ENCODE peak calls at places on chromosomes 12 and 14, in seven cellular contexts. S is stomach; Y is left lung; X is brain microvascular endothelial cell; I is right lobe of liver; U is K562; J is CD8-positive, alpha-beta memory T cell. Q is an unnamed sample.

GRCh38 chr12:50050410-50051280 is 6.8 kb upstream of the ASIC1 start:
- DNase-seq in S (peak; percentile 69), Y (peak; percentile 76), X (no peak), I (peak; percentile 48), U (peak; percentile 99), J (no peak), Q (peak; percentile 49)

GRCh38 chr14:71694888-71695505 is 237.2 kb upstream of the RGS6 start:
- DNase-seq in S (no peak), Y (no peak), X (no peak), I (no peak), U (no peak), J (no peak), Q (no peak)

GRCh38 chr12:108724054-108724889 is 7.0 kb downstream of the CORO1C start:
- DNase-seq in S (no peak), Y (peak; percentile 52), X (peak; percentile 76), I (no peak), U (no peak), J (no peak), Q (peak; percentile 55)

GRCh38 chr12:94204647-94205247 is 56.4 kb downstream of the PLXNC1 start:
- DNase-seq in S (no peak), Y (no peak), X (no peak), I (no peak), U (no peak), J (no peak), Q (no peak)

GRCh38 chr14:58104808-58105207 is 47.2 kb downstream of the ARMH4 start:
- DNase-seq in S (no peak), Y (no peak), X (peak; percentile 16), I (no peak), U (no peak), J (no peak), Q (no peak)

GRCh38 chr12:117114784-117115183 is 15.6 kb upstream of the TESC start:
- DNase-seq in S (peak; percentile 74), Y (no peak), X (no peak), I (no peak), U (no peak), J (no peak), Q (peak; percentile 28)

GRCh38 chr12:64531665-64532334 is 78.5 kb upstream of the RASSF3 start:
- DNase-seq in S (no peak), Y (no peak), X (no peak), I (no peak), U (no peak), J (no peak), Q (no peak)

GRCh38 chr12:30219047-30219446 is 435.3 kb upstream of the TMTC1 start:
- DNase-seq in S (no peak), Y (no peak), X (peak; percentile 64), I (no peak), U (no peak), J (no peak), Q (no peak)

GRCh38 chr14:74922752-74923401 is at the start of gene RPS6KL1:
- DNase-seq in S (peak; percentile 81), Y (peak; percentile 75), X (peak; percentile 67), I (peak; percentile 83), U (peak; percentile 97), J (peak; percentile 68), Q (peak; percentile 85)

GRCh38 chr14:86462193-86462592 is 932.2 kb downstream of the FLRT2 start:
- DNase-seq in S (no peak), Y (no peak), X (peak; percentile 2), I (no peak), U (no peak), J (no peak), Q (peak; percentile 3)

GRCh38 chr12:26122681-26123481 is 2.0 kb downstream of the BHLHE41 start:
- DNase-seq in S (peak; percentile 55), Y (peak; percentile 67), X (peak; percentile 74), I (peak; percentile 45), U (peak; percentile 26), J (no peak), Q (peak; percentile 66)

GRCh38 chr14:74697543-74697942 is 15.3 kb downstream of the AREL1 start:
- DNase-seq in S (no peak), Y (peak; percentile 46), X (peak; percentile 52), I (no peak), U (no peak), J (no peak), Q (no peak)

GRCh38 chr12:119613319-119613936 is 19.9 kb downstream of the TMEM233 start:
- DNase-seq in S (peak; percentile 35), Y (peak; percentile 49), X (peak; percentile 5), I (no peak), U (no peak), J (no peak), Q (no peak)

GRCh38 chr14:30355431-30355913 is 203.5 kb upstream of the G2E3 start:
- DNase-seq in S (no peak), Y (no peak), X (no peak), I (no peak), U (no peak), J (no peak), Q (no peak)

GRCh38 chr12:50017047-50017446 is 8.2 kb downstream of the RACGAP1 start:
- DNase-seq in S (peak; percentile 51), Y (peak; percentile 78), X (peak; percentile 86), I (no peak), U (no peak), J (no peak), Q (peak; percentile 17)

DNA sequence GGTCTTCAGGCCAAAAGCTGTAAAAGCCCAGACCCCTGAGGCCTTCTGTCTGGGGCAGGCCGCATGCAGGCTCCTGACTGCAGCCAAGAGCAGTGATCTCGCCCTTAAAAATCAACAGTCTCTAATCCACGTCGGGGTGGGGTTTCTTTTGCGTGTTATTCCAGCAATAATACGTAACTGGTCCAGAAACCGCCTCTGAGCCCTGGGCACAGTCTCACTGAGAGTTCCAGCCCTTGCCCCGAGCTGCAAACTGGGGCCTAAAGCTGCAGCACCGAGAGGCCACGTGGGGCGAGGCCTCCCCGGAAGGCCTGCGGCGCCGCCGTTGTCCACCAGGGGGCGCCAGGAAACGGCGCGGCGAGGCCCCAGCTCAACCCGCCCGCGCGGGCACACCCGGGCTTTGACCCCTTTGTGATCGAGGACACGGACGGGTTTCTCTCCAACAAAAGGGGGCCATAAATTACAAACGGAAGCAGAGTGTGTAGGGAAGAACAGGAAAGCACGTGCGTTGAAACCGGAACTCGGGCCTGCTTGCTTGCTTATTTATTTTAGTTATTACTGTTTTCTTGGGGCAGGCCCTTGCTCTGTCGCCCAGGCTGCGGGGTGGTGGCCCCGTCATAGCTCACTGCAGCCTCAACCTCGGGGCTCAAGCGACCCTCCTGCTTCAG is 87.2 kb downstream of the NINJ2 start:
- DNase-seq in S (peak; percentile 82), Y (peak; percentile 79), X (peak; percentile 28), I (peak; percentile 84), U (peak; percentile 85), J (peak; percentile 82), Q (peak; percentile 72)
- H3K4me3 ChIP-seq in S (peak overlapping the region; percentile 3), Y (no peak overlapping the region), X (no peak overlapping the region), I (peak overlapping the region; percentile 20), U (no peak overlapping the region), J (peak overlapping the region; percentile 30), Q (no peak overlapping the region)

GRCh38 chr12:89326260-89327040 is 25.9 kb downstream of the DUSP6 start:
- DNase-seq in S (no peak), Y (no peak), X (no peak), I (no peak), U (no peak), J (no peak), Q (no peak)
- H3K27ac ChIP-seq in S (no peak overlapping the region), Y (no peak overlapping the region), X (no peak overlapping the region), I (peak overlapping the region; percentile 17), U (no peak overlapping the region), J (no peak overlapping the region), Q (no peak overlapping the region)

GRCh38 chr12:126582231-126582630 is 1517.0 kb downstream of the AACS start:
- DNase-seq in S (no peak), Y (no peak), X (no peak), I (peak; percentile 21), U (no peak), J (no peak), Q (no peak)
- H3K4me3 ChIP-seq in S (no peak overlapping the region), Y (no peak overlapping the region), X (no peak overlapping the region), I (no peak overlapping the region), U (no peak overlapping the region), J (no peak overlapping the region), Q (no peak overlapping the region)

DNA sequence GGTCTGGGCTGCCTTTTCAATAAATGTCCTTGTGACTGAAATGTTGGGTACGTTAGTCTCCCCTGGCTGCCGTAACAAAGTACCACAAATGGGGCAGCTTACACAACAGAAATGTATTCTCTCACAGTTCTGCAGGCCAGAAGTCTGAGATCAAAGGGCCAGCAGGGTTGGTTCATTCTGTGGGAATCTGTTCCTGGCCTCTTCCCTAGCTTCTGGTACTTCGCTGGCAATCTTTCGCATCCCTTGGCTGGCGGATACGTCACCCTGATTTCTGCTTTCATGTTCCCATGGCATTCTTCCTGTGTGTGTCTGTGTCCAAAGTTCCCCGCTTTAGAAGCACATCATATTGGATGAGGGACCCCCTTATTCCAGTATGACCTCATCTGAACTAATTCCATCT is 95.8 kb upstream of the NCOR2 start:
- DNase-seq in S (no peak), Y (no peak), X (no peak), I (no peak), U (no peak), J (no peak), Q (no peak)
- H3K27ac ChIP-seq in S (no peak overlapping the region), Y (no peak overlapping the region), X (no peak overlapping the region), I (no peak overlapping the region), U (no peak overlapping the region), J (no peak overlapping the region), Q (no peak overlapping the region)

DNA sequence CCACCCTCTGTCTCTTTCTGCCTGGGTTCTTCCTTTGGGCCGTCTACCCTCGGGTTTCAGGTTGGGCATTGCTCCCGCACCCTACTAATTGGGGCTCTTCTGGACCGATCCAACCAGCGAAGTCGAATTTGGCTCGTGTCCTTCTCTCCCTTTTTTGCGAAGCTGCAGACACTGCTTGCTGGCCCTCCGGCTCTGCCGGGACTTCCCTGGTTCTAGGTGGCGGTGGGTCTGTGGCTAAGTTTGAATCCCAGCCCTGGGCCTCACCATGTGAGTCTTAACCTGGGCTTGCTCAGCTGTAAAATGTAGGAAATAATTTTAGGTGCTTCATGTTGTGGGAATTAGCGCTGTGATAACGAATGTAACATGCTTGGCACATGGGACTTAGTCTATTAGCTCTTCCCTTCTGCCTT is 418 bp upstream of the CISTR start:
- DNase-seq in S (no peak), Y (no peak), X (no peak), I (no peak), U (no peak), J (no peak), Q (no peak)
- H3K4me3 ChIP-seq in S (peak overlapping the region; percentile 53), Y (peak overlapping the region; percentile 42), X (no peak overlapping the region), I (no peak overlapping the region), U (no peak overlapping the region), J (peak overlapping the region; percentile 56), Q (no peak overlapping the region)

GRCh38 chr14:103372017-103372416 is 13.2 kb upstream of the MARK3 start:
- DNase-seq in S (no peak), Y (no peak), X (no peak), I (no peak), U (no peak), J (no peak), Q (no peak)
- H3K27ac ChIP-seq in S (no peak overlapping the region), Y (no peak overlapping the region), X (peak overlapping the region; percentile 47), I (no peak overlapping the region), U (peak overlapping the region; percentile 63), J (peak overlapping the region; percentile 27), Q (no peak overlapping the region)

Q was measured in small intestine.